ENCODE peak calls at places on chromosomes 4 and X, in four cellular contexts. One of them, this sample, is unnamed.

GRCh38 chr4:148327683-148328082 is 114.5 kb downstream of the NR3C2 start:
- DNase-seq in HepG2: no peak
- DNase-seq in K562: no peak
- DNase-seq in A549: no peak
- DNase-seq in this sample: no peak

GRCh38 chrX:110172215-110172614 is 145.7 kb downstream of the AMMECR1 start:
- DNase-seq in HepG2: no peak
- DNase-seq in A549: no peak
- DNase-seq in K562: no peak
- DNase-seq in this sample: no peak

GRCh38 chr4:78369691-78370090 is 181.9 kb upstream of the ANXA3 start:
- DNase-seq in A549: no peak
- DNase-seq in HepG2: no peak
- DNase-seq in K562: no peak
- DNase-seq in this sample: peak

GRCh38 chrX:100413231-100413630 is 3.2 kb upstream of the PCDH19 start:
- DNase-seq in A549: peak
- DNase-seq in K562: peak
- DNase-seq in HepG2: peak
- DNase-seq in this sample: no peak

GRCh38 chrX:31074522-31074921 is 2.7 kb upstream of the FTHL17 start:
- DNase-seq in K562: no peak
- DNase-seq in A549: no peak
- DNase-seq in HepG2: no peak
- DNase-seq in this sample: no peak

GRCh38 chr4:154049457-154050181 is 260.7 kb upstream of the SFRP2 start:
- DNase-seq in A549: peak
- DNase-seq in K562: peak
- DNase-seq in HepG2: peak
- DNase-seq in this sample: peak

GRCh38 chrX:46354481-46354880 is 190.7 kb downstream of the ZNF674 start:
- DNase-seq in HepG2: no peak
- DNase-seq in A549: no peak
- DNase-seq in K562: no peak
- DNase-seq in this sample: no peak

GRCh38 chrX:107673933-107674479 is 45.7 kb downstream of the PRPS1 start:
- DNase-seq in HepG2: no peak
- DNase-seq in K562: peak
- DNase-seq in A549: no peak
- DNase-seq in this sample: no peak

GRCh38 chr4:42348247-42348646 is 49.0 kb upstream of the SHISA3 start:
- DNase-seq in A549: no peak
- DNase-seq in K562: no peak
- DNase-seq in HepG2: no peak
- DNase-seq in this sample: no peak

GRCh38 chrX:6852869-6853268 is 294.6 kb upstream of the STS start:
- DNase-seq in K562: no peak
- DNase-seq in HepG2: no peak
- DNase-seq in A549: no peak
- DNase-seq in this sample: no peak

GRCh38 chrX:41802958-41803357 is 79.0 kb downstream of the GPR82 start:
- DNase-seq in A549: no peak
- DNase-seq in HepG2: no peak
- DNase-seq in K562: no peak
- DNase-seq in this sample: peak

GRCh38 chr4:77629885-77630284 is 24.3 kb downstream of the CXCL13 start:
- DNase-seq in HepG2: no peak
- DNase-seq in K562: no peak
- DNase-seq in A549: no peak
- DNase-seq in this sample: no peak

GRCh38 chr4:75708218-75708691 is 16.1 kb upstream of the USO1 start:
- DNase-seq in A549: peak
- DNase-seq in K562: no peak
- DNase-seq in HepG2: peak
- DNase-seq in this sample: peak

GRCh38 chr4:123967360-123967759 is 570.8 kb downstream of the SPRY1 start:
- DNase-seq in K562: no peak
- DNase-seq in A549: no peak
- DNase-seq in HepG2: no peak
- DNase-seq in this sample: no peak

GRCh38 chr4:137749466-137749865 is 217.2 kb upstream of the PCDH18 start:
- DNase-seq in A549: no peak
- DNase-seq in HepG2: no peak
- DNase-seq in K562: no peak
- DNase-seq in this sample: no peak

GRCh38 chrX:12580548-12580947 is 210.7 kb upstream of the PRPS2 start:
- DNase-seq in A549: peak
- DNase-seq in K562: no peak
- DNase-seq in HepG2: peak
- DNase-seq in this sample: no peak
- TF ChIP-seq ESRRA in A549: no peak
- TF ChIP-seq ESRRA in K562: no peak
- TF ChIP-seq ESRRA in HepG2: no peak
- TF ChIP-seq ESRRA in this sample: no peak

DNA sequence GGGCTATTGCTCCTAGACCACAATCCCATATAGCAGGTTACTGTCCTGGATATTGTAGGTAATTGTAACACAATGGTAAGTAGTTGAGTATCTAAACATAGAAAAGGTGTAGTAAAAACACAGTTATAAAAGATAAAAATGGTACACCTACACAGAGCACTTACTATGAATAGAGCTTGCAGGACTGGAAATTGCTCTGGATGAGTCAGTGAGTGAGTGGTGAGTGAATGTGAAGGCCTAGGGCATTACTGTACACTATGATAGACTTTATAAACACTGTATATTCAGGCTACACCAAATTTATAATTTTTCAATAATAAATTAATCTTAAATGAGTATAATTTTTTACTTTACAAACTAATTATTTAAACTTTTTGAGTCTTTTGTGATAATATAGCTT is 425.7 kb downstream of the PABPC4L start:
- DNase-seq in K562: no peak
- DNase-seq in A549: no peak
- DNase-seq in HepG2: no peak
- DNase-seq in this sample: no peak
- TF ChIP-seq ESRRA in K562: no peak
- TF ChIP-seq ESRRA in A549: no peak
- TF ChIP-seq ESRRA in HepG2: no peak
- TF ChIP-seq ESRRA in this sample: no peak

GRCh38 chrX:154546354-154547244 is at the start of gene G6PD:
- DNase-seq in HepG2: peak
- DNase-seq in A549: peak
- DNase-seq in K562: peak
- DNase-seq in this sample: peak
- TF ChIP-seq ESRRA in HepG2: no peak
- TF ChIP-seq ESRRA in A549: no peak
- TF ChIP-seq ESRRA in K562: no peak
- TF ChIP-seq ESRRA in this sample: no peak

GRCh38 chr4:135434936-135435335 is 1233.3 kb upstream of the PABPC4L start:
- DNase-seq in HepG2: no peak
- DNase-seq in A549: no peak
- DNase-seq in K562: no peak
- DNase-seq in this sample: no peak
- TF ChIP-seq ESRRA in HepG2: no peak
- TF ChIP-seq ESRRA in A549: no peak
- TF ChIP-seq ESRRA in K562: no peak
- TF ChIP-seq ESRRA in this sample: no peak

GRCh38 chrX:111445485-111445884 is 33.5 kb upstream of the DCX start:
- DNase-seq in K562: peak
- DNase-seq in A549: peak
- DNase-seq in HepG2: peak
- DNase-seq in this sample: no peak
- TF ChIP-seq ESRRA in K562: no peak
- TF ChIP-seq ESRRA in A549: no peak
- TF ChIP-seq ESRRA in HepG2: no peak
- TF ChIP-seq ESRRA in this sample: no peak

This sample was measured in WTC11.